ENCODE peak calls at places on chromosomes 2 and 18, in ten cellular contexts. N is AG04450, L is A549, Z is ovary, X is HFF-Myc, H is spleen, C is kidney epithelial cell, E is cardiac fibroblast, Y is AG09309, P is dorsolateral prefrontal cortex. Q is an unnamed sample.

GRCh38 chr2:217801711-217802110 is 201.1 kb downstream of the TNS1 start:
- DNase-seq in N (no peak), Y (no peak), P (no peak), Z (no peak), C (no peak), X (no peak), H (no peak), L (no peak), E (no peak), Q (no peak)

GRCh38 chr2:239391286-239392071 is 9.3 kb downstream of the HDAC4 start:
- DNase-seq in C (no peak), Z (no peak), X (no peak), H (peak; percentile 55), E (no peak), N (no peak), P (no peak), Y (no peak), L (no peak), Q (no peak)

GRCh38 chr18:50871846-50872245 is 7.1 kb upstream of the ME2 start:
- DNase-seq in X (no peak), N (no peak), Y (no peak), H (no peak), C (no peak), P (no peak), Z (no peak), E (peak; percentile 29), L (no peak), Q (no peak)

GRCh38 chr18:46318356-46318755 is 214.2 kb downstream of the HAUS1 start:
- DNase-seq in N (no peak), E (no peak), L (no peak), Y (no peak), C (no peak), P (no peak), H (no peak), Z (no peak), X (no peak), Q (no peak)

GRCh38 chr2:147382322-147382948 is 462.4 kb upstream of the ACVR2A start:
- DNase-seq in Z (no peak), C (no peak), N (no peak), P (no peak), X (no peak), Y (no peak), H (no peak), L (no peak), E (no peak), Q (no peak)

GRCh38 chr2:177545981-177546600 is 153.5 kb downstream of the AGPS start:
- DNase-seq in H (no peak), L (no peak), Y (no peak), N (no peak), Z (no peak), E (no peak), X (no peak), P (no peak), C (no peak), Q (no peak)

GRCh38 chr2:18903750-18904149 is 314.4 kb upstream of the NT5C1B start:
- DNase-seq in Z (no peak), C (peak; percentile 54), L (no peak), Y (no peak), X (no peak), E (no peak), H (peak; percentile 69), P (no peak), N (no peak), Q (no peak)

GRCh38 chr2:196208915-196209314 is 37.5 kb upstream of the STK17B start:
- DNase-seq in H (no peak), N (no peak), X (no peak), E (no peak), Y (no peak), Z (no peak), C (peak; percentile 12), P (no peak), L (no peak), Q (no peak)

GRCh38 chr2:207660994-207661393 is 35.8 kb upstream of the METTL21A start:
- DNase-seq in L (no peak), X (no peak), Z (no peak), P (no peak), N (no peak), H (no peak), Y (no peak), E (no peak), C (no peak), Q (no peak)

GRCh38 chr18:68472701-68473295 is 242.1 kb downstream of the TMX3 start:
- DNase-seq in X (no peak), E (no peak), N (no peak), Z (no peak), Y (no peak), H (no peak), P (no peak), C (no peak), L (no peak), Q (no peak)

GRCh38 chr2:127857494-127857818 is 499 bp downstream of the POLR2D start:
- DNase-seq in H (no peak), X (no peak), C (no peak), L (peak; percentile 30), P (no peak), Z (no peak), Y (no peak), N (no peak), E (no peak), Q (no peak)

GRCh38 chr2:6771539-6772365 is 94.0 kb downstream of the CMPK2 start:
- DNase-seq in Z (no peak), X (no peak), E (no peak), N (no peak), C (no peak), Y (no peak), H (no peak), L (no peak), P (no peak), Q (no peak)

DNA sequence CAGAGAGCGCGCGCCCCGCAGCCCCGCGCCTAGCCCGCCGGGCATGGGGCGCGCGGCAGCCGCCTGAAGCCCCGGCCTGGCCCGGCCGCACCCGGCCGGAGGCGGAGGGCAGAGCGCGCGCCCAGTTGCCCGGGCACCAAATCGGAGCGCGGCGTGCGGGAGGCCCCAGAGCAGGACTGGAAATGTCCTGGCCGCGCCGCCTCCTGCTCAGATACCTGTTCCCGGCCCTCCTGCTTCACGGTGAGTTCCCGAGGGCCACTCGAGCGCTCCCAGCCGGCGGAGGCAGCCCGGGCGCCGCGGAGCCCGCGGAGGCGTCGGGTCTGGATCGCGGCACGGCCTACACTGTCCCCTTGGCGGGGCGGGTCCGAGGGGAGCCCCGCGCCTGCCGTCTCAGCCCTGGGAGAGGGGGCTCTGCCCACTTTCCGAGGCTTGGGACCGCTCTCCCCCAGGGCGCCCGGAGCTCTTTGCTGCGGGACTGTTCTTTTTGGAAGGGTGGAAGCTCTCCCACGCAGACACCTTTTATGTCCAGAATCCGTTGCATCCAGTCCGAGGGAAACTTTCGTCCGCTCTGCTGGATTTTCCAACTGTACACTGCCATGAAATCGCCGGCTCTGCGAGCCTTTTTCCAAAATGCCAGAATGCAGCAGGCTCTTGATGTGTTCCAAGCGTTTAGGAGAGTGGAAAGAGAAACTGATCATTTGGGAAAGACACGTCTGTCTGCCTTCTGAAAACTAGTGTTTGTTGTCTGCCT is 540 bp downstream of the APCDD1 start:
- DNase-seq in E (peak; percentile 5), C (no peak), P (no peak), H (no peak), L (peak; percentile 1), Y (no peak), N (no peak), X (no peak), Z (peak; percentile 73), Q (no peak)
- TF ChIP-seq CTCF in E (no peak), C (no peak), P (no peak), H (no peak), L (no peak), Y (no peak), N (no peak), X (no peak), Z (no peak), Q (no peak)

DNA sequence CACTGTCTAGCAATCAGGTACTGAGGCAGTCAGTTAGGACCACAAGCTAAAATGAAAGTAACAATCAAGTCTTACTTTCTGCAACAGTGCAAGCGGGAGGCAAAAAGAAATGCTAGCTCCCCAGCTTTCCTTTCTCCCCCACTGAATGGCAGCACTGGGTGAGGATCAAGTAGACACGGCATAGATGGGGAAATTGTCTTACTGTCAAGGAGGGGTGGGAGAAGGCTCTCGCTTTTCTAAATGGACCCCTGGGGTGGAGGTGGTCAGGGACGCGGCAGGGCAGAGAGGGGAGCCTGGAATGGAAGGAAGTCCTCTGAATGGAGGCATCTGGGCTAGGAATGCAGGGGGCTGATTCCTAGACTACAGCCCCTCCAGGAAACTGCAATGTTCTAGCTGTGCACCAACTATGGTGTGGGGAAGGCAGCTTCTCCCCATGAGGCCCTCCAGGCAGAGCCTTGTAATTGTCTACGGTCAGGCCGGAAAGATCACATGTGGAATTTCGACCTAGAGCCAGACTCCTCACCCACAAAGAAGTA is 24.3 kb downstream of the METTL8 start:
- DNase-seq in L (no peak), Z (no peak), X (no peak), E (no peak), P (no peak), Y (no peak), C (no peak), H (no peak), N (no peak), Q (no peak)
- H3K4me3 ChIP-seq in L (no peak overlapping the region), Z (no peak overlapping the region), X (peak overlapping the region; percentile 13), E (no peak overlapping the region), P (peak overlapping the region; percentile 39), Y (peak overlapping the region; percentile 42), C (no peak overlapping the region), H (peak overlapping the region; percentile 21), N (no peak overlapping the region), Q (peak overlapping the region; percentile 25)

DNA sequence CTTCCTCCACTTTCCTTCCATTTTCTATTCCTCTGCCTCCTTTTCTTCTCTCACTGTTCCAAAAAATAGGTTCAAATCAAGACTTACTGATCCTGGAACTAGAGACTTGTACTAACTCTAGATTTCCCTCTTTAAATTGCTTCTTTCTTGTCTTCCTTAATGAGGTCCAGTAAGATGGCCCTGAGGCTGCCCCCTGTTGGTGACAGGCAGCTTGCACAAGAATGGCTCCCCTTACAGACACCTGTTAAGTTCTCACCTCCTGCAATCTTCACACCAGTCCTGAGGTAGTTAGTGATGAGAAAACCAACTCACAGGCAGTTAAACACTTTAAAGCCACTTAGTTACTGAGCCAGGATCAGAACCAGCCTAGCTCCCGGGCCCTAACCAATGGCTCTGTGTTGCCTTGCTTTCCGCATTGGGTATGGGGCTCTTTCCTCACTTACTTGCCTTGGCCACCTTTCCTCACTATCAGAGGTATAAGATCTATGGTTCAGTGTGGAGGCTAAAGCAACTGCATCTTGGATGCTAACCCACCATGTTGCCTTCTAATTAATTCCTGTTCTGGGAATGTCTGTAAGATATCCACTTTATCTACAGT is 130.6 kb downstream of the AKAIN1 start:
- DNase-seq in X (no peak), P (no peak), N (no peak), L (peak; percentile 20), E (no peak), Z (no peak), C (no peak), Y (no peak), H (no peak), Q (no peak)
- TF ChIP-seq CTCF in X (peak; percentile 12), P (no peak), N (no peak), L (no peak), E (no peak), Z (no peak), C (peak; percentile 34), Y (no peak), H (no peak), Q (peak; percentile 44)

DNA sequence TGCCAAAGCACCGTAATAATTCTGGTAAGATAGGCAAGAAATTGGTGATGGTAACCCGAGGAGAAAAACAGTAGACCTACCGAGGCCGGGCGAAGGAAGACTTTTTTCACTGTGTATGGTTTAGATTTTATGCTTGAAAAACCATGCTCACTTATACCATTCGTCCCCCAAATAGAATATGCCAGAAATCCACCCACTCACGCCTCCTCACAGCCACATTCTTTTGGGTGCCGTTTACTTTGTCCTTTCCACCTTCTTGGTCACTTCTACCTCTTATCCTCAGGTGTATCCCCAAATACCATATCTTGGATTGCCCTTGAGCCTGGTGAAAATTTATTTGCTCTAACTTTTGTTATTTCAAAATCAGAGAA is 8.1 kb downstream of the GATA6 start:
- DNase-seq in E (no peak), Z (no peak), Y (no peak), L (no peak), P (no peak), N (no peak), H (no peak), C (no peak), X (no peak), Q (no peak)
- H3K4me3 ChIP-seq in E (peak overlapping the region; percentile 51), Z (peak overlapping the region; percentile 51), Y (no peak overlapping the region), L (no peak overlapping the region), P (no peak overlapping the region), N (no peak overlapping the region), H (peak overlapping the region; percentile 24), C (no peak overlapping the region), X (no peak overlapping the region), Q (no peak overlapping the region)